ENCODE peak calls at places on chromosomes 13 and 19, in eight cellular contexts. D is left ventricle myocardium inferior, S is left lung, X is NCI-H2081, K is astrocyte, F is HFF-Myc, Z is non-pigmented ciliary epithelial cell, L is NAMALWA. P is an unnamed sample.

GRCh38 chr13:27830010-27830409 is 37.7 kb downstream of the GSX1 start:
- DNase-seq in F (no peak), Z (no peak), D (peak), S (peak), K (no peak), X (peak), L (peak), P (no peak)

GRCh38 chr19:14954071-14954655 is 12.9 kb downstream of the OR7C2 start:
- DNase-seq in S (no peak), Z (no peak), F (no peak), D (no peak), L (peak), K (no peak), X (no peak), P (no peak)

GRCh38 chr19:2578391-2578826 is 102.5 kb downstream of the GADD45B start:
- DNase-seq in Z (no peak), K (peak), D (peak), L (no peak), S (no peak), F (no peak), X (no peak), P (no peak)

GRCh38 chr13:34322416-34323074 is 504.6 kb downstream of the RFC3 start:
- DNase-seq in K (no peak), X (no peak), S (no peak), D (no peak), Z (no peak), F (no peak), L (no peak), P (no peak)

GRCh38 chr19:53659292-53659691 is 27.5 kb downstream of the DPRX start:
- DNase-seq in K (no peak), S (no peak), Z (peak), D (no peak), L (peak), F (no peak), X (no peak), P (no peak)

GRCh38 chr19:41408256-41408655 is 10.6 kb downstream of the BCKDHA start:
- DNase-seq in K (no peak), S (no peak), D (no peak), F (no peak), L (peak), Z (no peak), X (no peak), P (no peak)

GRCh38 chr13:102028846-102029245 is 373.0 kb downstream of the FGF14 start:
- DNase-seq in D (no peak), S (no peak), F (no peak), X (no peak), K (no peak), Z (no peak), L (no peak), P (no peak)

GRCh38 chr19:1590641-1591397 is 1.8 kb downstream of the MBD3 start:
- DNase-seq in D (no peak), S (no peak), Z (no peak), F (no peak), L (peak), K (no peak), X (peak), P (no peak)

GRCh38 chr13:93352616-93353015 is 126.0 kb downstream of the GPC6 start:
- DNase-seq in F (no peak), K (no peak), D (no peak), Z (no peak), S (no peak), X (no peak), L (no peak), P (no peak)

GRCh38 chr19:39963860-39964259 is 7.1 kb upstream of the PSMC4 start:
- DNase-seq in K (no peak), F (no peak), L (no peak), Z (no peak), X (no peak), S (no peak), D (no peak), P (no peak)

GRCh38 chr19:28960586-28960985 is 252.4 kb downstream of the UQCRFS1 start:
- DNase-seq in F (no peak), D (no peak), Z (no peak), X (no peak), L (no peak), K (no peak), S (no peak), P (no peak)

GRCh38 chr13:97274782-97275252 is 52.7 kb downstream of the MBNL2 start:
- DNase-seq in K (peak), S (no peak), X (no peak), Z (peak), F (no peak), L (no peak), D (no peak), P (no peak)

GRCh38 chr19:10884273-10884672 is 12.9 kb downstream of the CARM1 start:
- DNase-seq in S (no peak), L (no peak), X (no peak), K (peak), F (no peak), Z (no peak), D (no peak), P (no peak)

GRCh38 chr19:13104848-13105646 is 2.4 kb upstream of the LYL1 start:
- DNase-seq in D (no peak), X (no peak), Z (no peak), K (no peak), S (peak), F (no peak), L (peak), P (no peak)

GRCh38 chr19:2329528-2329927 is 1.0 kb downstream of the SPPL2B start:
- DNase-seq in Z (no peak), L (no peak), D (no peak), K (no peak), S (no peak), F (no peak), X (no peak), P (no peak)

GRCh38 chr19:19040417-19040816 is 7.0 kb downstream of the ARMC6 start:
- DNase-seq in S (peak), Z (no peak), X (no peak), L (no peak), F (no peak), K (peak), D (peak), P (no peak)

GRCh38 chr13:86563308-86563707 is 764.1 kb upstream of the SLITRK6 start:
- DNase-seq in K (peak), Z (peak), X (no peak), L (no peak), F (no peak), S (no peak), D (no peak), P (no peak)

GRCh38 chr13:68993154-68993553 is 1114.5 kb upstream of the ATXN8OS start:
- DNase-seq in Z (no peak), S (no peak), L (no peak), F (no peak), D (no peak), K (no peak), X (no peak), P (no peak)

GRCh38 chr13:77113496-77113895 is 86.5 kb upstream of the FBXL3 start:
- DNase-seq in X (no peak), F (no peak), L (no peak), K (peak), Z (peak), D (no peak), S (no peak), P (no peak)